ENCODE peak calls at places on chromosomes 5 and 9, in five cellular contexts. L, S, D, H and T are unnamed samples.

GRCh38 chr5:148778891-148779290 is 47.5 kb upstream of the ADRB2 start:
- DNase-seq in L (no peak), S (no peak), D (no peak), H (no peak), T (no peak)

GRCh38 chr9:16060457-16061129 is 507.8 kb downstream of the CCDC171 start:
- DNase-seq in L (no peak), S (no peak), D (no peak), H (no peak), T (no peak)

GRCh38 chr5:142151436-142152382 is 43.1 kb downstream of the NDFIP1 start:
- DNase-seq in L (peak; percentile 66), S (peak; percentile 23), D (peak; percentile 61), H (no peak), T (peak; percentile 74)

GRCh38 chr5:67165524-67166459 is 30.8 kb downstream of the CD180 start:
- DNase-seq in L (peak; percentile 64), S (peak; percentile 28), D (peak; percentile 30), H (no peak), T (peak; percentile 29)

GRCh38 chr5:155729684-155730059 is 597.3 kb upstream of the SGCD start:
- DNase-seq in L (no peak), S (no peak), D (no peak), H (no peak), T (no peak)

GRCh38 chr9:126211441-126212074 is 115.1 kb upstream of the MVB12B start:
- DNase-seq in L (no peak), S (no peak), D (no peak), H (no peak), T (no peak)

GRCh38 chr5:154862766-154863165 is 4.3 kb downstream of the CNOT8 start:
- DNase-seq in L (no peak), S (no peak), D (no peak), H (no peak), T (no peak)

GRCh38 chr9:69147041-69147834 is 26.8 kb upstream of the TJP2 start:
- DNase-seq in L (no peak), S (no peak), D (no peak), H (no peak), T (no peak)

GRCh38 chr9:127983847-127984289 is 3.1 kb upstream of the EEIG1 start:
- DNase-seq in L (no peak), S (no peak), D (no peak), H (no peak), T (no peak)

GRCh38 chr9:101220341-101220740 is 164.5 kb downstream of the BAAT start:
- DNase-seq in L (no peak), S (no peak), D (no peak), H (no peak), T (no peak)

GRCh38 chr9:109469646-109470358 is 28.3 kb downstream of the PTPN3 start:
- DNase-seq in L (peak; percentile 64), S (peak; percentile 37), D (peak; percentile 36), H (no peak), T (peak; percentile 47)

GRCh38 chr9:130461218-130461630 is 16.5 kb downstream of the ASS1 start:
- DNase-seq in L (no peak), S (no peak), D (no peak), H (no peak), T (no peak)

GRCh38 chr5:44538831-44539539 is 149.8 kb upstream of the FGF10 start:
- DNase-seq in L (no peak), S (no peak), D (no peak), H (no peak), T (no peak)

GRCh38 chr5:2908086-2908485 is 156.6 kb upstream of the IRX2 start:
- DNase-seq in L (no peak), S (no peak), D (no peak), H (no peak), T (no peak)

GRCh38 chr9:16744386-16744785 is 126.1 kb downstream of the BNC2 start:
- DNase-seq in L (peak; percentile 4), S (peak; percentile 63), D (no peak), H (no peak), T (no peak)